ENCODE peak calls at places on chromosomes 2 and 18, in ten cellular contexts. H is tibial artery; X is psoas muscle; V is mesendoderm; K is spleen; C is neuronal stem cell; U is transverse colon; A is heart right ventricle; E is CD8-positive, alpha-beta memory T cell; R is tibial nerve. O is an unnamed sample.

GRCh38 chr2:12950957-12951656 is 234.4 kb downstream of the TRIB2 start:
- DNase-seq in H (no peak), X (no peak), V (peak; percentile 57), K (no peak), C (no peak), U (no peak), A (no peak), E (no peak), R (no peak), O (no peak)

GRCh38 chr2:218217366-218218309 is 649 bp downstream of the ARPC2 start:
- DNase-seq in H (peak; percentile 43), X (peak; percentile 57), V (peak; percentile 68), K (peak; percentile 95), C (peak; percentile 31), U (peak; percentile 79), A (peak; percentile 58), E (peak; percentile 63), R (peak; percentile 19), O (peak; percentile 18)

GRCh38 chr18:57807336-57808117 is 4.4 kb upstream of the ATP8B1 start:
- DNase-seq in H (no peak), X (no peak), V (no peak), K (no peak), C (no peak), U (no peak), A (no peak), E (no peak), R (no peak), O (no peak)

GRCh38 chr2:48566582-48566981 is 36.6 kb downstream of the STON1 start:
- DNase-seq in H (no peak), X (no peak), V (peak; percentile 55), K (no peak), C (no peak), U (no peak), A (no peak), E (no peak), R (no peak), O (peak; percentile 29)

GRCh38 chr2:118122768-118123335 is 34.6 kb downstream of the INSIG2 start:
- DNase-seq in H (no peak), X (no peak), V (peak; percentile 41), K (no peak), C (no peak), U (no peak), A (no peak), E (no peak), R (no peak), O (no peak)

GRCh38 chr18:13635046-13635445 is 91.3 kb downstream of the FAM210A start:
- DNase-seq in H (no peak), X (no peak), V (no peak), K (no peak), C (no peak), U (no peak), A (peak; percentile 55), E (no peak), R (no peak), O (no peak)

GRCh38 chr2:190459881-190460280 is 51.7 kb downstream of the MFSD6 start:
- DNase-seq in H (no peak), X (no peak), V (no peak), K (no peak), C (no peak), U (no peak), A (no peak), E (no peak), R (no peak), O (no peak)

GRCh38 chr2:205053827-205054410 is 508.6 kb downstream of the PARD3B start:
- DNase-seq in H (no peak), X (no peak), V (no peak), K (no peak), C (no peak), U (no peak), A (no peak), E (no peak), R (no peak), O (no peak)

GRCh38 chr2:37378411-37378810 is 34.0 kb downstream of the QPCT start:
- DNase-seq in H (no peak), X (peak; percentile 25), V (peak; percentile 61), K (no peak), C (no peak), U (no peak), A (no peak), E (no peak), R (peak; percentile 19), O (peak; percentile 43)

GRCh38 chr2:237269121-237269875 is 144.7 kb downstream of the COL6A3 start:
- DNase-seq in H (no peak), X (no peak), V (no peak), K (no peak), C (no peak), U (no peak), A (no peak), E (no peak), R (no peak), O (no peak)

GRCh38 chr2:178491612-178492011 is 11.4 kb downstream of the PLEKHA3 start:
- DNase-seq in H (no peak), X (no peak), V (no peak), K (no peak), C (no peak), U (no peak), A (no peak), E (no peak), R (no peak), O (no peak)
- H3K36me3 ChIP-seq in H (peaks cover 65% of the 10 kb centered on the region), X (peaks cover 10% of the 10 kb centered on the region), V (peaks cover 2% of the 10 kb centered on the region), K (peaks cover 59% of the 10 kb centered on the region), C (peaks cover 11% of the 10 kb centered on the region), U (no peaks in the 10 kb centered on the region), A (peaks cover 30% of the 10 kb centered on the region), E (peaks cover 52% of the 10 kb centered on the region), R (peaks cover 71% of the 10 kb centered on the region), O (peaks cover 25% of the 10 kb centered on the region)

DNA sequence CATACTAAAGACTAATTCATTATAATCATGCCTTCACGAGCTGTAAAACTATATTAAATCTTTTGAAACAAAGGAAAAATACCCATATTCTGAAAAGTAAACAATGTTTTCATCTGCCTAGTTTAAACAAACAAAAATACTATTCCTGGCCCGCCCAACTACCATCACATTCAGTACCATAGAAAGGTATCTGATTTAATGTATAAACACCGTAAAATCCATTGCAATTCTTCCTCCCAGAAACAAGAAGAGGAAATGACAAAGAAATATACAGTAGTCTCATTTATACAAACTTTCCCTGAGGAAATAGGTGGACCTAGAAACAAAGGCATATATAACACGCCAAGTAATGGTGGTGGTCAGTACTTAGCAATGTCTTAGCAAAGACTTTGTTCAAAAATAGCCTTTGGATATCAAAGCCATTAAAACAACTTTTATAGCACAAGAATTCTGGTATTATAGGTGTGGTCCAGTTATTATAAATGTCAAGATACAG is 71.2 kb downstream of the COBLL1 start:
- DNase-seq in H (no peak), X (no peak), V (no peak), K (no peak), C (no peak), U (no peak), A (no peak), E (no peak), R (no peak), O (no peak)
- H3K27ac ChIP-seq in H (no peak overlapping the region), X (no peak overlapping the region), V (no peak overlapping the region), K (no peak overlapping the region), C (no peak overlapping the region), U (no peak overlapping the region), A (peak overlapping the region; percentile 34), E (no peak overlapping the region), R (no peak overlapping the region), O (no peak overlapping the region)

GRCh38 chr2:233838726-233839446 is 15.4 kb downstream of the HJURP start:
- DNase-seq in H (no peak), X (no peak), V (no peak), K (peak; percentile 45), C (no peak), U (no peak), A (no peak), E (no peak), R (no peak), O (no peak)

GRCh38 chr2:233837694-233838229 is 16.6 kb downstream of the HJURP start:
- DNase-seq in H (no peak), X (no peak), V (no peak), K (peak; percentile 30), C (no peak), U (no peak), A (no peak), E (no peak), R (no peak), O (no peak)

GRCh38 chr2:233838251-233838650 is 16.1 kb downstream of the HJURP start:
- DNase-seq in H (no peak), X (no peak), V (no peak), K (peak; percentile 20), C (no peak), U (peak; percentile 4), A (no peak), E (no peak), R (no peak), O (no peak)

GRCh38 chr2:233840520-233840919 is 13.8 kb downstream of the HJURP start:
- DNase-seq in H (no peak), X (no peak), V (no peak), K (peak; percentile 25), C (no peak), U (no peak), A (no peak), E (no peak), R (no peak), O (no peak)

DNA sequence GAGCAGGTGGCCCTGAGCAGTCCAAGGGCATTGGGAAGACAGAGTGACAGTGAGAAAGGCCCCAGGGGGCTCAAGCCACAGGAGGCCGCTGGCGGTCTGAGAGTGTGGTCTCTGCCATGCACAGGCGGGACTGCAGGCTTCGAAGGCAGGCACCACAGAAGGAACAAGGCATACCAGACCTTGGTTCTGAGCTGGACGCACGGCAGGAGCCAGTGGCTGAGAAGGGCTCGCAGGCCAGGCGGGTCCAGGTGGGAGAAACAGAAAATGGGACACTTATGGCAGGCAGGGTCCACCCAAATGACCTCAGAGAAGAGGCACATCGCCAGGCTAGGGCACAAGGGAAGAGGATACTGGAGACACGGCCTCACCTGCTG is 14.9 kb downstream of the HJURP start:
- DNase-seq in H (no peak), X (no peak), V (no peak), K (peak; percentile 54), C (no peak), U (no peak), A (no peak), E (no peak), R (no peak), O (no peak)
- H3K36me3 ChIP-seq in H (no peaks in the 10 kb centered on the region), X (no peaks in the 10 kb centered on the region), V (peaks cover 45% of the 10 kb centered on the region), K (no peaks in the 10 kb centered on the region), C (peaks cover 77% of the 10 kb centered on the region), U (no peaks in the 10 kb centered on the region), A (no peaks in the 10 kb centered on the region), E (no peaks in the 10 kb centered on the region), R (no peaks in the 10 kb centered on the region), O (peaks cover 96% of the 10 kb centered on the region)

DNA sequence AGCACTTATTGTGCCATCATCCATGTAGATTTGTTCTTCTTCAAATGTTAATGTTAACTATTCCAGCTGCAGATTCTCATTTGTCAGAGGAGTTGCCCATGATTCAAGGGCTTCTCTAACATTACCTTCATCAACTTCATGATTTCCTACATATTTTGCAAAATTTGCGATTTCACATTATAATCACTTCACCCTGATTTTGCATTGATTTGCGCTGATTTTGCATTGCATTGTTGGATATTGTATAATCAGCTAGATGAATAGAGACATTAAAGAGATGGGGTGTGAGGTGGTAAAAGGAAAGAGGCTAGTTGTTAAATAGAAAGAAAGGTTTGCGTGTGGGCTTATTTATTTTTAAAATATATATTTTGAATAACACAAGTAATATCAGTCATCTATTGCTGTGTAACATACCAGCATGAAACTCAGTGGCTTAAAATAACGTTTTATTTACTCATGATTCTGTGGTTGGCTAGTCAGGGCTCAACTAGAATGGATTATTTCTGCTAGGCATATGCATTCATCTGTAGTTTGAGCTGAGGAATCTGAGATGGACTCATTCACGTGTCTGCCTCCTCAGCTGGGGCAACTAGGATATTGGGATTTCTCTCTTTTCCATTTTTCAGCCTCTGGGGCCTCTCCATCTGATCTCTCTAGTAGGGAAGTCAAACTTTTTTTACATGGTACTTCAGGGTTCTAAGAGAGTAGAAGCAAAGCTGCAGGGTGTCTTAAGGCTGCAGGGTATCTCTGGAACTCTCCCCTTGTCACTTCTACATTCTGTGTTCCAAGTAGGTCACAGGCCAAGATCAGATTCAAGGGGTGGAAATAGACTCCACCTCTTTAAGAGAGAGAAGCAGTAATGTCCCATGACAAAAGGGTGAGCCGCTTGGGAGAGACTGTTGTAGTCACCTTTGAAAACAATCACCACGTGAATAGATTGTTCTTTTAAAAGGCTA is 2.2 kb upstream of the CAVIN2 start:
- DNase-seq in H (no peak), X (no peak), V (no peak), K (no peak), C (no peak), U (no peak), A (no peak), E (no peak), R (no peak), O (no peak)
- H3K27ac ChIP-seq in H (no peak overlapping the region), X (no peak overlapping the region), V (no peak overlapping the region), K (peak overlapping the region; percentile 94), C (no peak overlapping the region), U (no peak overlapping the region), A (peak overlapping the region; percentile 97), E (no peak overlapping the region), R (no peak overlapping the region), O (no peak overlapping the region)